ENCODE peak calls at places on chromosomes 1 and 21, in six cellular contexts. N is T1000; G is NCI-H1436 treated with DMSO at 0.1 percent for 48 hours; A is transverse colon; Q is CD4-positive, CD25-positive, alpha-beta regulatory T cell; B is K562. M is an unnamed sample.

GRCh38 chr1:30274937-30275621 is 448.3 kb downstream of the MATN1 start:
- DNase-seq in A (no peak), G (no peak), Q (no peak), B (no peak), N (no peak), M (no peak)

GRCh38 chr1:46577671-46578070 is 26.2 kb upstream of the KNCN start:
- DNase-seq in N (no peak), G (no peak), B (no peak), A (no peak), Q (no peak), M (no peak)

GRCh38 chr1:235930543-235930942 is 63.8 kb upstream of the LYST start:
- DNase-seq in G (no peak), B (no peak), N (no peak), Q (no peak), A (no peak), M (no peak)

GRCh38 chr1:113567427-113567826 is 177.1 kb downstream of the MAGI3 start:
- DNase-seq in G (no peak), Q (no peak), A (no peak), B (peak), N (no peak), M (no peak)

GRCh38 chr1:110452330-110452729 is 1.4 kb downstream of the PROK1 start:
- DNase-seq in B (no peak), N (no peak), Q (no peak), A (no peak), G (no peak), M (no peak)

GRCh38 chr1:85313888-85314696 is 37.7 kb upstream of the BCL10 start:
- DNase-seq in B (no peak), N (peak), G (no peak), A (no peak), Q (no peak), M (no peak)

GRCh38 chr21:25639922-25640670 is 1.0 kb downstream of the JAM2 start:
- DNase-seq in Q (no peak), G (no peak), A (no peak), B (no peak), N (no peak), M (no peak)

GRCh38 chr1:91552596-91552995 is 51.9 kb downstream of the CDC7 start:
- DNase-seq in Q (no peak), G (no peak), B (no peak), N (no peak), A (no peak), M (no peak)

GRCh38 chr1:172727956-172728603 is 69.2 kb downstream of the FASLG start:
- DNase-seq in A (no peak), Q (peak), N (no peak), G (no peak), B (peak), M (peak)

GRCh38 chr1:85275701-85276289 is 637 bp downstream of the BCL10 start:
- DNase-seq in A (peak), B (no peak), N (no peak), G (no peak), Q (peak), M (no peak)

GRCh38 chr1:111197598-111198289 is 2.7 kb downstream of the DENND2D start:
- DNase-seq in G (no peak), A (no peak), Q (peak), N (no peak), B (peak), M (no peak)

GRCh38 chr1:16195518-16195905 is 16.9 kb downstream of the ARHGEF19 start:
- DNase-seq in A (no peak), G (no peak), Q (no peak), N (no peak), B (no peak), M (no peak)

GRCh38 chr1:45221716-45222115 is 15.3 kb upstream of the ZSWIM5 start:
- DNase-seq in N (no peak), B (no peak), G (no peak), A (no peak), Q (no peak), M (no peak)

GRCh38 chr1:160924791-160925651 is 29.6 kb downstream of the ITLN2 start:
- DNase-seq in Q (no peak), B (no peak), N (no peak), A (no peak), G (no peak), M (no peak)

GRCh38 chr1:210292276-210292851 is 36.3 kb upstream of the HHAT start:
- DNase-seq in Q (no peak), G (no peak), B (peak), N (no peak), A (peak), M (no peak)

GRCh38 chr1:51119331-51119730 is 17.3 kb downstream of the C1orf185 start:
- DNase-seq in Q (no peak), A (no peak), G (no peak), N (no peak), B (no peak), M (no peak)